ENCODE peak calls at places on chromosomes 13 and 19, in nine cellular contexts. K, I, X, B, D, N, S, C and W are unnamed samples.

GRCh38 chr19:1512671-1513491 is at the start of gene ADAMTSL5:
- DNase-seq in K (peak; percentile 77), I (peak; percentile 37), X (peak; percentile 41), B (no peak), D (no peak), N (peak; percentile 57), S (peak; percentile 81), C (peak; percentile 65), W (no peak)

GRCh38 chr13:100195568-100195967 is 106.7 kb downstream of the PCCA start:
- DNase-seq in K (no peak), I (no peak), X (no peak), B (no peak), D (no peak), N (no peak), S (no peak), C (no peak), W (no peak)

GRCh38 chr19:48069435-48069834 is 25.6 kb upstream of the CABP5 start:
- DNase-seq in K (no peak), I (no peak), X (no peak), B (no peak), D (no peak), N (peak; percentile 20), S (no peak), C (no peak), W (no peak)

GRCh38 chr19:48330012-48330681 is 4.8 kb downstream of the EMP3 start:
- DNase-seq in K (peak; percentile 92), I (peak; percentile 83), X (peak; percentile 95), B (peak; percentile 95), D (no peak), N (peak; percentile 75), S (peak; percentile 87), C (no peak), W (peak; percentile 94)

GRCh38 chr13:43908156-43909126 is 28.7 kb downstream of the LACC1 start:
- DNase-seq in K (no peak), I (no peak), X (no peak), B (peak; percentile 31), D (no peak), N (no peak), S (no peak), C (peak; percentile 18), W (peak; percentile 24)

GRCh38 chr13:20769834-20770233 is 3.9 kb downstream of the EEF1AKMT1 start:
- DNase-seq in K (no peak), I (no peak), X (no peak), B (no peak), D (no peak), N (no peak), S (no peak), C (no peak), W (no peak)

GRCh38 chr19:3984584-3984907 is 717 bp downstream of the EEF2 start:
- DNase-seq in K (no peak), I (no peak), X (peak; percentile 23), B (no peak), D (no peak), N (no peak), S (no peak), C (no peak), W (no peak)

GRCh38 chr13:41178040-41178439 is 16.3 kb downstream of the KBTBD7 start:
- DNase-seq in K (no peak), I (no peak), X (no peak), B (no peak), D (no peak), N (peak; percentile 7), S (no peak), C (no peak), W (no peak)

GRCh38 chr19:47093841-47094240 is 19.7 kb downstream of the ZC3H4 start:
- DNase-seq in K (no peak), I (no peak), X (no peak), B (no peak), D (no peak), N (no peak), S (peak; percentile 75), C (no peak), W (no peak)

GRCh38 chr13:41595298-41595697 is 137.9 kb downstream of the RGCC start:
- DNase-seq in K (no peak), I (no peak), X (no peak), B (no peak), D (no peak), N (no peak), S (no peak), C (no peak), W (no peak)

GRCh38 chr19:46605356-46605821 is 4.3 kb downstream of the CALM3 start:
- DNase-seq in K (peak; percentile 17), I (no peak), X (no peak), B (no peak), D (no peak), N (no peak), S (no peak), C (no peak), W (no peak)

GRCh38 chr19:8880864-8881488 is 48.8 kb downstream of the MBD3L1 start:
- DNase-seq in K (no peak), I (no peak), X (no peak), B (no peak), D (no peak), N (no peak), S (no peak), C (no peak), W (no peak)

GRCh38 chr13:75785130-75785529 is 149.0 kb downstream of the LMO7 start:
- DNase-seq in K (no peak), I (no peak), X (no peak), B (no peak), D (no peak), N (no peak), S (no peak), C (no peak), W (no peak)

GRCh38 chr19:47094557-47095517 is 18.7 kb downstream of the ZC3H4 start:
- DNase-seq in K (peak; percentile 50), I (no peak), X (no peak), B (no peak), D (no peak), N (no peak), S (peak; percentile 68), C (no peak), W (no peak)

GRCh38 chr13:27257648-27258253 is 6.4 kb downstream of the RPL21 start:
- DNase-seq in K (no peak), I (no peak), X (no peak), B (no peak), D (no peak), N (no peak), S (no peak), C (no peak), W (no peak)

GRCh38 chr13:65264066-65264465 is 1966.1 kb downstream of the PCDH9 start:
- DNase-seq in K (no peak), I (no peak), X (no peak), B (no peak), D (no peak), N (no peak), S (no peak), C (no peak), W (no peak)

GRCh38 chr19:1811942-1812425 is at the start of gene ATP8B3:
- DNase-seq in K (no peak), I (peak; percentile 41), X (no peak), B (peak; percentile 94), D (no peak), N (no peak), S (no peak), C (no peak), W (no peak)

GRCh38 chr19:19651076-19651475 is 7.6 kb upstream of the GMIP start:
- DNase-seq in K (no peak), I (no peak), X (no peak), B (peak; percentile 72), D (no peak), N (no peak), S (no peak), C (no peak), W (peak; percentile 77)

GRCh38 chr19:19122902-19123301 is 15.4 kb downstream of the TMEM161A start:
- DNase-seq in K (no peak), I (no peak), X (no peak), B (no peak), D (no peak), N (no peak), S (no peak), C (no peak), W (no peak)

GRCh38 chr19:46474211-46474610 is 2.8 kb upstream of the PNMA8A start:
- DNase-seq in K (no peak), I (no peak), X (no peak), B (no peak), D (no peak), N (no peak), S (no peak), C (no peak), W (no peak)

GRCh38 chr19:54481326-54481930 is 8.3 kb upstream of the CDC42EP5 start:
- DNase-seq in K (peak; percentile 54), I (no peak), X (peak; percentile 64), B (peak; percentile 45), D (no peak), N (peak; percentile 65), S (peak; percentile 59), C (no peak), W (peak; percentile 35)